ENCODE peak calls at places on chromosomes 4 and X, in six cellular contexts. R is heart right ventricle, K is aorta, Q is OCI-LY7, W is HCT116, T is esophagus squamous epithelium. U is an unnamed sample.

GRCh38 chr4:66351761-66352160 is 681.5 kb upstream of the EPHA5 start:
- DNase-seq in Q (no peak), T (no peak), K (no peak), R (no peak), W (no peak), U (no peak)

GRCh38 chrX:49071877-49072711 is 1.7 kb downstream of the PRAF2 start:
- DNase-seq in R (peak; percentile 74), T (no peak), K (peak; percentile 88), Q (no peak), W (no peak), U (peak; percentile 85)

GRCh38 chrX:55487143-55487542 is 2.5 kb downstream of the USP51 start:
- DNase-seq in R (no peak), K (no peak), T (no peak), W (no peak), Q (no peak), U (no peak)

GRCh38 chr4:155889036-155889793 is 14.3 kb upstream of the TDO2 start:
- DNase-seq in Q (no peak), T (no peak), R (no peak), W (no peak), K (no peak), U (no peak)

GRCh38 chr4:176794651-176795050 is 1.9 kb upstream of the VEGFC start:
- DNase-seq in K (no peak), T (no peak), R (no peak), Q (no peak), W (no peak), U (no peak)

GRCh38 chr4:183408791-183409190 is 35.6 kb upstream of the CDKN2AIP start:
- DNase-seq in W (no peak), T (no peak), R (no peak), Q (no peak), K (no peak), U (no peak)

GRCh38 chr4:105471566-105472176 is 2.2 kb downstream of the PPA2 start:
- DNase-seq in K (peak; percentile 70), R (no peak), T (peak; percentile 23), W (peak; percentile 69), Q (peak; percentile 79), U (no peak)

GRCh38 chr4:150867148-150867547 is 147.9 kb downstream of the LRBA start:
- DNase-seq in K (no peak), T (no peak), R (no peak), W (peak; percentile 73), Q (peak; percentile 83), U (no peak)

GRCh38 chrX:101408530-101408836 is 461 bp downstream of the HNRNPH2 start:
- DNase-seq in W (no peak), T (no peak), R (no peak), Q (no peak), K (no peak), U (no peak)

GRCh38 chr4:11847161-11847560 is 418.5 kb upstream of the HS3ST1 start:
- DNase-seq in T (no peak), Q (no peak), R (no peak), W (no peak), K (no peak), U (no peak)

GRCh38 chr4:109701566-109702399 is 1.5 kb downstream of the CASP6 start:
- DNase-seq in K (no peak), Q (peak; percentile 11), R (no peak), T (no peak), W (no peak), U (no peak)

GRCh38 chr4:179164642-179165338 is 1722.6 kb upstream of the AGA start:
- DNase-seq in K (no peak), Q (no peak), R (no peak), W (no peak), T (no peak), U (no peak)
- H3K27ac ChIP-seq in K (no peak overlapping the region), Q (no peak overlapping the region), R (no peak overlapping the region), W (no peak overlapping the region), T (no peak overlapping the region), U (no peak overlapping the region)

GRCh38 chr4:26300314-26301307 is 20.2 kb upstream of the RBPJ start:
- DNase-seq in R (no peak), W (no peak), T (no peak), Q (no peak), K (no peak), U (no peak)
- H3K4me1 ChIP-seq in R (no peaks in the 10 kb centered on the region), W (no peaks in the 10 kb centered on the region), T (no peaks in the 10 kb centered on the region), Q (no peaks in the 10 kb centered on the region), K (no peaks in the 10 kb centered on the region), U (no peaks in the 10 kb centered on the region)

DNA sequence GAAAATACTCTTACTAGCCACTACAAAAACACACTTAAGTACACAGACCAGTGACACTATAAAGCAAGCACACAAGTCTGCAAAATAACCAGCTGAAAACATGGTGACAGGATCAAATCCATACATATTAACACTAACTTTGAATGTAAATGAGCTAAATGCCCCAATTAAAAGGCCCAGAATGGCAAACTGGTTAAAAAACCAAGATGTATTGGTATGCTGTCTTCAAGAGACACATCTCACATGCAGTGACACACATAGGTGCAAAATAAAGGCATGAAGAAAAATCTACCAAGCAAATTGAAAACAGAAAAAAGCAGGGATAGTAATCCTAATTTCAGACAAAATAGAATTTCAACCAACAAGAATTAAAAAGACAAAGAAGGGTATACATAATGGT is 10.9 kb downstream of the PF4 start:
- DNase-seq in Q (no peak), R (no peak), W (no peak), K (no peak), T (no peak), U (no peak)
- H3K27ac ChIP-seq in Q (no peak overlapping the region), R (no peak overlapping the region), W (no peak overlapping the region), K (no peak overlapping the region), T (no peak overlapping the region), U (no peak overlapping the region)

GRCh38 chrX:54089191-54089590 is 44.9 kb upstream of the PHF8 start:
- DNase-seq in T (no peak), W (no peak), R (no peak), Q (no peak), K (no peak), U (no peak)

GRCh38 chrX:54090880-54091279 is 46.6 kb upstream of the PHF8 start:
- DNase-seq in Q (no peak), K (no peak), R (no peak), T (no peak), W (no peak), U (no peak)

GRCh38 chrX:54087661-54088060 is 43.4 kb upstream of the PHF8 start:
- DNase-seq in W (no peak), K (no peak), T (no peak), R (no peak), Q (no peak), U (no peak)

GRCh38 chrX:54085666-54086065 is 41.4 kb upstream of the PHF8 start:
- DNase-seq in Q (no peak), W (no peak), T (no peak), R (no peak), K (no peak), U (no peak)
- H3K4me1 ChIP-seq in Q (no peaks in the 10 kb centered on the region), W (no peaks in the 10 kb centered on the region), T (no peaks in the 10 kb centered on the region), R (no peaks in the 10 kb centered on the region), K (no peaks in the 10 kb centered on the region), U (no peaks in the 10 kb centered on the region)

GRCh38 chr4:87530868-87531267 is 1.7 kb upstream of the SPARCL1 start:
- DNase-seq in Q (no peak), R (peak; percentile 35), T (peak; percentile 15), K (peak; percentile 65), W (no peak), U (no peak)
- H3K27ac ChIP-seq in Q (no peak overlapping the region), R (peak overlapping the region; percentile 86), T (peak overlapping the region; percentile 79), K (peak overlapping the region; percentile 69), W (no peak overlapping the region), U (peak overlapping the region; percentile 75)

GRCh38 chr4:26751838-26752237 is 108.8 kb upstream of the STIM2 start:
- DNase-seq in K (no peak), Q (no peak), W (no peak), T (no peak), R (no peak), U (no peak)

GRCh38 chr4:26746742-26747351 is 113.8 kb upstream of the STIM2 start:
- DNase-seq in Q (no peak), K (no peak), R (no peak), T (no peak), W (no peak), U (no peak)

GRCh38 chr4:26751004-26751403 is 109.6 kb upstream of the STIM2 start:
- DNase-seq in W (no peak), R (no peak), T (no peak), Q (no peak), K (no peak), U (no peak)

GRCh38 chr4:26748805-26749204 is 111.8 kb upstream of the STIM2 start:
- DNase-seq in Q (peak; percentile 65), R (no peak), K (no peak), T (no peak), W (no peak), U (no peak)

GRCh38 chr4:26749867-26750266 is 110.8 kb upstream of the STIM2 start:
- DNase-seq in R (no peak), W (no peak), K (no peak), T (no peak), Q (no peak), U (no peak)
- H3K4me1 ChIP-seq in R (peaks cover 12% of the 10 kb centered on the region), W (no peaks in the 10 kb centered on the region), K (no peaks in the 10 kb centered on the region), T (no peaks in the 10 kb centered on the region), Q (peaks cover 34% of the 10 kb centered on the region), U (no peaks in the 10 kb centered on the region)

GRCh38 chr4:57410331-57411052 is 300.3 kb upstream of the IGFBP7 start:
- DNase-seq in W (no peak), K (peak; percentile 60), T (no peak), Q (no peak), R (no peak), U (no peak)
- H3K27ac ChIP-seq in W (no peak overlapping the region), K (peak overlapping the region; percentile 97), T (no peak overlapping the region), Q (no peak overlapping the region), R (no peak overlapping the region), U (no peak overlapping the region)

GRCh38 chr4:158789853-158790252 is 21.0 kb downstream of the FNIP2 start:
- DNase-seq in T (no peak), K (no peak), W (no peak), Q (no peak), R (no peak), U (no peak)

GRCh38 chr4:158787718-158788441 is 19.1 kb downstream of the FNIP2 start:
- DNase-seq in W (no peak), Q (no peak), T (no peak), K (no peak), R (no peak), U (no peak)

GRCh38 chr4:158786155-158786581 is 17.3 kb downstream of the FNIP2 start:
- DNase-seq in K (no peak), Q (no peak), W (no peak), R (no peak), T (no peak), U (no peak)

GRCh38 chr4:158791588-158791987 is 22.8 kb downstream of the FNIP2 start:
- DNase-seq in K (no peak), T (no peak), R (no peak), W (no peak), Q (no peak), U (no peak)

DNA sequence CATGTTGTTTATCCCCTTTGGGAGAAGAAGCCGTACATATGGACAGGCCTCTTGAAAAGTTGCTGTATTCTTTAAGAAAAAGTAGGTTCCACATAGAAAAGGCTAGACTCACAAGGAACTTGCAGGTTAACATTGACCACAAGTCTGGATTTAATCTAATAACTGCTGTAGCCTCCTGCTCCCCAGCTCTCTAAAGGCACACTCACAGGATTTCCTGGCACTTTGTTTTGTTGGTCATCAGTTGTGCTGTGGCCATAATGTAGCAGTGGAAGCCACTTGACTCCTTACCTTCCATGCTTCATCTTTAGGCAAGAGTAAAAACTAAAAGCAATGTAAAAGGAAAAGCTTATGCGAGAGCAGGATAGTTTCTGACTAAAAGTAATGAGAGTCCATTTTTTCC is 19.8 kb downstream of the FNIP2 start:
- DNase-seq in R (no peak), T (no peak), K (no peak), Q (no peak), W (no peak), U (no peak)
- H3K4me1 ChIP-seq in R (peaks cover 82% of the 10 kb centered on the region), T (peaks cover 3% of the 10 kb centered on the region), K (peaks cover 8% of the 10 kb centered on the region), Q (no peaks in the 10 kb centered on the region), W (peaks cover 9% of the 10 kb centered on the region), U (peaks cover 58% of the 10 kb centered on the region)

U was measured in lower lobe of right lung.